ENCODE peak calls at places on chromosome 13, in five cellular contexts. One of them, this sample, is unnamed.

GRCh38 chr13:99556867-99557443 is 55.7 kb downstream of the TM9SF2 start:
- DNase-seq in heart right ventricle: no peak
- DNase-seq in PC-3: no peak
- DNase-seq in fibroblast of the conjunctiva: no peak
- DNase-seq in AG08395: no peak
- DNase-seq in this sample: no peak

GRCh38 chr13:42216422-42216735 is 55.6 kb upstream of the AKAP11 start:
- DNase-seq in heart right ventricle: no peak
- DNase-seq in PC-3: no peak
- DNase-seq in fibroblast of the conjunctiva: no peak
- DNase-seq in AG08395: no peak
- DNase-seq in this sample: no peak

GRCh38 chr13:32150794-32151193 is 119.2 kb downstream of the FRY start:
- DNase-seq in heart right ventricle: peak
- DNase-seq in PC-3: no peak
- DNase-seq in fibroblast of the conjunctiva: peak
- DNase-seq in AG08395: peak
- DNase-seq in this sample: no peak

GRCh38 chr13:34701919-34702318 is 240.2 kb upstream of the NBEA start:
- DNase-seq in heart right ventricle: no peak
- DNase-seq in PC-3: no peak
- DNase-seq in fibroblast of the conjunctiva: no peak
- DNase-seq in AG08395: no peak
- DNase-seq in this sample: no peak

GRCh38 chr13:40770934-40771618 is at the start of gene MRPS31:
- DNase-seq in heart right ventricle: peak
- DNase-seq in PC-3: peak
- DNase-seq in fibroblast of the conjunctiva: peak
- DNase-seq in AG08395: peak
- DNase-seq in this sample: peak

GRCh38 chr13:90800082-90800746 is 547.3 kb upstream of the MIR17HG start:
- DNase-seq in heart right ventricle: peak
- DNase-seq in PC-3: no peak
- DNase-seq in fibroblast of the conjunctiva: no peak
- DNase-seq in AG08395: no peak
- DNase-seq in this sample: peak

GRCh38 chr13:100694722-100695644 is 20.4 kb upstream of the TMTC4 start:
- DNase-seq in heart right ventricle: no peak
- DNase-seq in PC-3: peak
- DNase-seq in fibroblast of the conjunctiva: no peak
- DNase-seq in AG08395: peak
- DNase-seq in this sample: no peak

GRCh38 chr13:66618702-66619101 is 611.4 kb downstream of the PCDH9 start:
- DNase-seq in heart right ventricle: no peak
- DNase-seq in PC-3: peak
- DNase-seq in fibroblast of the conjunctiva: peak
- DNase-seq in AG08395: peak
- DNase-seq in this sample: no peak

GRCh38 chr13:98972627-98973026 is 5.2 kb downstream of the DOCK9 start:
- DNase-seq in heart right ventricle: no peak
- DNase-seq in PC-3: peak
- DNase-seq in fibroblast of the conjunctiva: no peak
- DNase-seq in AG08395: peak
- DNase-seq in this sample: no peak

GRCh38 chr13:31697290-31697689 is 42.0 kb upstream of the RXFP2 start:
- DNase-seq in heart right ventricle: no peak
- DNase-seq in PC-3: no peak
- DNase-seq in fibroblast of the conjunctiva: no peak
- DNase-seq in AG08395: peak
- DNase-seq in this sample: no peak

GRCh38 chr13:47216176-47216822 is 319.4 kb upstream of the HTR2A start:
- DNase-seq in heart right ventricle: no peak
- DNase-seq in PC-3: peak
- DNase-seq in fibroblast of the conjunctiva: no peak
- DNase-seq in AG08395: peak
- DNase-seq in this sample: no peak

GRCh38 chr13:59483441-59484116 is 680.1 kb downstream of the DIAPH3 start:
- DNase-seq in heart right ventricle: no peak
- DNase-seq in PC-3: no peak
- DNase-seq in fibroblast of the conjunctiva: no peak
- DNase-seq in AG08395: no peak
- DNase-seq in this sample: no peak

GRCh38 chr13:30105381-30105780 is 202.0 kb downstream of the KATNAL1 start:
- DNase-seq in heart right ventricle: no peak
- DNase-seq in PC-3: no peak
- DNase-seq in fibroblast of the conjunctiva: no peak
- DNase-seq in AG08395: no peak
- DNase-seq in this sample: no peak

GRCh38 chr13:98300956-98301641 is 124.0 kb upstream of the RNF113B start:
- DNase-seq in heart right ventricle: no peak
- DNase-seq in PC-3: peak
- DNase-seq in fibroblast of the conjunctiva: no peak
- DNase-seq in AG08395: peak
- DNase-seq in this sample: no peak

GRCh38 chr13:86446311-86446710 is 647.1 kb upstream of the SLITRK6 start:
- DNase-seq in heart right ventricle: no peak
- DNase-seq in PC-3: peak
- DNase-seq in fibroblast of the conjunctiva: peak
- DNase-seq in AG08395: no peak
- DNase-seq in this sample: no peak

GRCh38 chr13:112608212-112608611 is 20.3 kb upstream of the TUBGCP3 start:
- DNase-seq in heart right ventricle: no peak
- DNase-seq in PC-3: no peak
- DNase-seq in fibroblast of the conjunctiva: no peak
- DNase-seq in AG08395: no peak
- DNase-seq in this sample: no peak

GRCh38 chr13:97353927-97354326 is 80.0 kb upstream of the RAP2A start:
- DNase-seq in heart right ventricle: no peak
- DNase-seq in PC-3: no peak
- DNase-seq in fibroblast of the conjunctiva: no peak
- DNase-seq in AG08395: peak
- DNase-seq in this sample: no peak

GRCh38 chr13:67299072-67299635 is 69.0 kb upstream of the PCDH9 start:
- DNase-seq in heart right ventricle: no peak
- DNase-seq in PC-3: peak
- DNase-seq in fibroblast of the conjunctiva: peak
- DNase-seq in AG08395: peak
- DNase-seq in this sample: no peak

GRCh38 chr13:113493315-113493951 is 2.9 kb upstream of the DCUN1D2 start:
- DNase-seq in heart right ventricle: no peak
- DNase-seq in PC-3: peak
- DNase-seq in fibroblast of the conjunctiva: peak
- DNase-seq in AG08395: peak
- DNase-seq in this sample: no peak

GRCh38 chr13:67509039-67509438 is 278.9 kb upstream of the PCDH9 start:
- DNase-seq in heart right ventricle: no peak
- DNase-seq in PC-3: no peak
- DNase-seq in fibroblast of the conjunctiva: peak
- DNase-seq in AG08395: no peak
- DNase-seq in this sample: no peak

GRCh38 chr13:51241720-51242119 is 19.5 kb downstream of the FAM124A start:
- DNase-seq in heart right ventricle: no peak
- DNase-seq in PC-3: no peak
- DNase-seq in fibroblast of the conjunctiva: no peak
- DNase-seq in AG08395: no peak
- DNase-seq in this sample: no peak

GRCh38 chr13:27137759-27138158 is 33.9 kb downstream of the USP12 start:
- DNase-seq in heart right ventricle: no peak
- DNase-seq in PC-3: no peak
- DNase-seq in fibroblast of the conjunctiva: no peak
- DNase-seq in AG08395: no peak
- DNase-seq in this sample: no peak

GRCh38 chr13:97225533-97225932 is 3.4 kb downstream of the MBNL2 start:
- DNase-seq in heart right ventricle: no peak
- DNase-seq in PC-3: no peak
- DNase-seq in fibroblast of the conjunctiva: no peak
- DNase-seq in AG08395: no peak
- DNase-seq in this sample: no peak

GRCh38 chr13:59099182-59099950 is 1064.4 kb downstream of the DIAPH3 start:
- DNase-seq in heart right ventricle: no peak
- DNase-seq in PC-3: no peak
- DNase-seq in fibroblast of the conjunctiva: no peak
- DNase-seq in AG08395: no peak
- DNase-seq in this sample: no peak

GRCh38 chr13:26679411-26679810 is 81.2 kb downstream of the GPR12 start:
- DNase-seq in heart right ventricle: no peak
- DNase-seq in PC-3: peak
- DNase-seq in fibroblast of the conjunctiva: no peak
- DNase-seq in AG08395: peak
- DNase-seq in this sample: no peak

GRCh38 chr13:28475916-28476725 is 18.8 kb downstream of the FLT1 start:
- DNase-seq in heart right ventricle: no peak
- DNase-seq in PC-3: peak
- DNase-seq in fibroblast of the conjunctiva: peak
- DNase-seq in AG08395: peak
- DNase-seq in this sample: no peak

GRCh38 chr13:98678741-98679140 is 73.7 kb downstream of the SLC15A1 start:
- DNase-seq in heart right ventricle: no peak
- DNase-seq in PC-3: no peak
- DNase-seq in fibroblast of the conjunctiva: no peak
- DNase-seq in AG08395: no peak
- DNase-seq in this sample: no peak

GRCh38 chr13:93169980-93170379 is 56.6 kb upstream of the GPC6 start:
- DNase-seq in heart right ventricle: no peak
- DNase-seq in PC-3: peak
- DNase-seq in fibroblast of the conjunctiva: no peak
- DNase-seq in AG08395: peak
- DNase-seq in this sample: no peak

GRCh38 chr13:72109863-72110262 is 242.9 kb upstream of the DACH1 start:
- DNase-seq in heart right ventricle: no peak
- DNase-seq in PC-3: peak
- DNase-seq in fibroblast of the conjunctiva: no peak
- DNase-seq in AG08395: peak
- DNase-seq in this sample: no peak